ENCODE peak calls at places on chromosomes 2 and 18, in six cellular contexts. M, T, E, G, K and Y are unnamed samples.

GRCh38 chr2:30235859-30236535 is 4.7 kb downstream of the LBH start:
- DNase-seq in K (no peak), T (no peak), E (no peak), M (peak; percentile 41), G (peak; percentile 72), Y (no peak)

GRCh38 chr2:30871980-30872789 is 64.9 kb upstream of the CAPN13 start:
- DNase-seq in T (no peak), E (no peak), G (no peak), M (no peak), K (peak; percentile 75), Y (no peak)

GRCh38 chr2:118847447-118848172 is at the start of gene EN1:
- DNase-seq in T (peak; percentile 8), E (no peak), G (peak; percentile 45), M (no peak), K (peak; percentile 69), Y (peak; percentile 57)

GRCh38 chr2:13000644-13001375 is 284.1 kb downstream of the TRIB2 start:
- DNase-seq in M (no peak), G (no peak), T (peak; percentile 29), K (no peak), E (no peak), Y (no peak)

GRCh38 chr2:70978388-70979357 is at the start of gene ANKRD53:
- DNase-seq in G (peak; percentile 39), T (no peak), M (peak; percentile 25), E (peak; percentile 90), K (peak; percentile 61), Y (peak; percentile 62)

GRCh38 chr2:4693266-4693665 is 989.9 kb downstream of the DCDC2C start:
- DNase-seq in E (no peak), G (no peak), T (no peak), K (no peak), M (no peak), Y (no peak)

GRCh38 chr2:82998770-82999169 is 1460.3 kb downstream of the SUCLG1 start:
- DNase-seq in G (no peak), K (no peak), M (no peak), E (no peak), T (no peak), Y (no peak)

GRCh38 chr2:71629273-71629672 is 175.9 kb downstream of the DYSF start:
- DNase-seq in G (no peak), K (no peak), E (no peak), T (no peak), M (no peak), Y (no peak)

GRCh38 chr2:160489096-160489495 is 4.5 kb downstream of the RBMS1 start:
- DNase-seq in E (no peak), K (no peak), T (peak; percentile 47), G (no peak), M (no peak), Y (no peak)

GRCh38 chr2:221426929-221427328 is 145.2 kb downstream of the EPHA4 start:
- DNase-seq in E (no peak), G (no peak), T (no peak), M (no peak), K (no peak), Y (no peak)

GRCh38 chr2:217902281-217903141 is 100.3 kb downstream of the TNS1 start:
- DNase-seq in T (peak; percentile 88), K (no peak), G (peak; percentile 54), M (no peak), E (no peak), Y (no peak)

GRCh38 chr2:241122376-241123002 is 20.4 kb upstream of the MTERF4 start:
- DNase-seq in T (no peak), G (no peak), K (no peak), M (no peak), E (no peak), Y (no peak)

GRCh38 chr2:64686283-64686956 is 32.7 kb upstream of the SERTAD2 start:
- DNase-seq in T (no peak), E (no peak), K (no peak), M (no peak), G (no peak), Y (no peak)

GRCh38 chr2:28300489-28300888 is 92.2 kb upstream of the FOSL2 start:
- DNase-seq in E (no peak), M (no peak), K (no peak), T (peak; percentile 93), G (no peak), Y (no peak)

GRCh38 chr18:54958711-54959625 is at the start of gene CCDC68:
- DNase-seq in G (no peak), E (peak; percentile 88), M (no peak), T (no peak), K (peak; percentile 76), Y (peak; percentile 59)

GRCh38 chr2:100673115-100673514 is 110.3 kb downstream of the PDCL3 start:
- DNase-seq in G (no peak), M (no peak), E (no peak), K (no peak), T (no peak), Y (no peak)

GRCh38 chr18:79786304-79786703 is 11.4 kb upstream of the KCNG2 start:
- DNase-seq in E (no peak), M (no peak), G (no peak), T (no peak), K (no peak), Y (no peak)

GRCh38 chr18:79784071-79784913 is 13.4 kb upstream of the KCNG2 start:
- DNase-seq in E (no peak), G (no peak), K (no peak), M (no peak), T (no peak), Y (no peak)

GRCh38 chr18:79785831-79786230 is 11.9 kb upstream of the KCNG2 start:
- DNase-seq in G (no peak), T (no peak), K (no peak), E (no peak), M (no peak), Y (no peak)

GRCh38 chr18:79786781-79787526 is 10.8 kb upstream of the KCNG2 start:
- DNase-seq in K (no peak), M (no peak), T (peak; percentile 66), E (no peak), G (no peak), Y (no peak)

GRCh38 chr18:79784965-79785770 is 12.6 kb upstream of the KCNG2 start:
- DNase-seq in K (no peak), T (peak; percentile 32), M (no peak), G (no peak), E (no peak), Y (no peak)
- TF ChIP-seq CTCF in K (no peak), T (no peak), M (no peak), G (no peak), E (no peak), Y (no peak)

GRCh38 chr2:187174582-187174981 is 273.5 kb downstream of the CALCRL start:
- DNase-seq in K (no peak), G (no peak), T (no peak), M (no peak), E (no peak), Y (no peak)
- TF ChIP-seq CTCF in K (peak; percentile 50), G (peak; percentile 59), T (peak; percentile 25), M (no peak), E (no peak), Y (peak; percentile 64)

GRCh38 chr2:55581435-55581834 is 36.0 kb downstream of the PPP4R3B start:
- DNase-seq in T (no peak), G (no peak), E (no peak), K (no peak), M (no peak), Y (peak; percentile 26)
- TF ChIP-seq CTCF in T (peak; percentile 12), G (no peak), E (no peak), K (peak; percentile 28), M (no peak), Y (peak; percentile 64)

GRCh38 chr18:40980171-40980570 is 974.9 kb upstream of the PIK3C3 start:
- DNase-seq in G (no peak), M (no peak), T (no peak), K (no peak), E (no peak), Y (no peak)
- TF ChIP-seq CTCF in G (no peak), M (no peak), T (no peak), K (no peak), E (no peak), Y (no peak)

DNA sequence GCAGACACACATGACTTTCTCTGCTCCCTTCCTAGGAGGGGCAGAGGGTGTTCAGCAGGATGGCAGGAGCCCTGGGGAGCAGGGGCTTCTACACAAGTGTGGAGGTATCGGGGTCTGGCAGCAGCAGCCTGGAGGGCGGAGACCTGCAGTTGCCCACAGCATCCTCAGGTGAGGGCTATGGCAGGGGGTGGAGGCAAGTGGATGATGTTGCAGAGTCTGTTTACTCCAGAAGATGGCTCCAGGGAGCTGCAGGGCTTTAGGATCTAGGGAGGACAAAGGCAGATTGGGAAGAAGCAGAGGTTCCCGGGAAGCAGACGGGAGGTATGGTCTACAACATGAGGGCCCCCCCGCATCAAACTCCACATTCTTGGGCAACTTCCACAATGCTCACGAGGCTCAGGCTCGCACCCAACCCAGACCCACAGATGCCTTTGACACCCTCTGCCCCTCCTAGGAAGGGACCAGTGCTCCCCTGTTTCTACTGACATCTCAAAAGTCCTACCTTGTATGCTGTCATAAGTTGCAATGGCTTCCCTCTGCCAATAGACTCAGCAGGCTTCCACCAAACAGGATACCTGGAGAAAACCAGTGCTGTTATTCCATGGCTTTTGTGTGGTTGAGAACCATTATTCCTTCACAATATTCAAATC is 12.0 kb upstream of the ATP6V1C2 start:
- DNase-seq in K (peak; percentile 37), T (no peak), G (no peak), M (no peak), E (no peak), Y (peak; percentile 41)
- TF ChIP-seq CTCF in K (peak; percentile 44), T (peak; percentile 25), G (no peak), M (no peak), E (no peak), Y (no peak)

GRCh38 chr2:61758991-61759390 is 94.9 kb downstream of the FAM161A start:
- DNase-seq in G (no peak), E (no peak), M (no peak), T (peak; percentile 97), K (no peak), Y (no peak)

GRCh38 chr2:61764035-61764800 is 89.6 kb downstream of the FAM161A start:
- DNase-seq in G (peak; percentile 98), M (peak; percentile 92), T (peak; percentile 99), K (peak; percentile 98), E (peak; percentile 97), Y (peak; percentile 94)

GRCh38 chr2:61759718-61760117 is 94.1 kb downstream of the FAM161A start:
- DNase-seq in E (no peak), K (no peak), M (no peak), G (no peak), T (peak; percentile 88), Y (no peak)

GRCh38 chr2:61762292-61762691 is 91.6 kb downstream of the FAM161A start:
- DNase-seq in K (no peak), E (no peak), M (no peak), G (peak; percentile 46), T (no peak), Y (no peak)

GRCh38 chr2:61763605-61764034 is 90.2 kb downstream of the FAM161A start:
- DNase-seq in M (no peak), T (peak; percentile 89), K (peak; percentile 87), E (peak; percentile 89), G (no peak), Y (peak; percentile 73)
- TF ChIP-seq CTCF in M (no peak), T (peak; percentile 22), K (peak; percentile 31), E (no peak), G (no peak), Y (no peak)

GRCh38 chr18:29653816-29654215 is 1388.7 kb downstream of the DSC3 start:
- DNase-seq in E (no peak), T (no peak), G (no peak), M (no peak), K (no peak), Y (no peak)
- TF ChIP-seq CTCF in E (no peak), T (no peak), G (no peak), M (no peak), K (no peak), Y (no peak)